ENCODE peak calls at places on chromosomes 3 and 15, in six cellular contexts. U is mesendoderm, V is fibroblast of lung, G is H1, I is H9, T is PC-3. A is an unnamed sample.

GRCh38 chr15:76059320-76060097 is at the start of gene TMEM266:
- DNase-seq in U (peak; percentile 72), V (peak; percentile 26), G (peak; percentile 77), I (peak; percentile 74), T (peak; percentile 55), A (peak; percentile 28)

GRCh38 chr3:157290761-157291160 is 130.8 kb upstream of the CCNL1 start:
- DNase-seq in U (no peak), V (peak; percentile 80), G (no peak), I (no peak), T (peak; percentile 68), A (no peak)

GRCh38 chr3:99013077-99013476 is 111.6 kb upstream of the DCBLD2 start:
- DNase-seq in U (no peak), V (no peak), G (no peak), I (no peak), T (peak; percentile 26), A (no peak)

GRCh38 chr15:86624261-86625036 is 544.8 kb downstream of the AGBL1 start:
- DNase-seq in U (peak; percentile 96), V (peak; percentile 94), G (peak; percentile 58), I (peak; percentile 88), T (peak; percentile 94), A (peak; percentile 79)

GRCh38 chr3:37909067-37909911 is 47.6 kb downstream of the CTDSPL start:
- DNase-seq in U (peak; percentile 54), V (no peak), G (no peak), I (no peak), T (peak; percentile 29), A (no peak)

GRCh38 chr3:72639736-72640135 is 208.5 kb downstream of the SHQ1 start:
- DNase-seq in U (no peak), V (peak; percentile 18), G (no peak), I (no peak), T (peak; percentile 16), A (no peak)

GRCh38 chr3:118536764-118537163 is 497.9 kb downstream of the IGSF11 start:
- DNase-seq in U (no peak), V (no peak), G (no peak), I (no peak), T (peak; percentile 50), A (no peak)

GRCh38 chr3:124767259-124767658 is 37.0 kb downstream of the UMPS start:
- DNase-seq in U (no peak), V (no peak), G (no peak), I (no peak), T (no peak), A (no peak)

GRCh38 chr3:170731281-170731680 is 138.7 kb downstream of the RPL22L1 start:
- DNase-seq in U (peak; percentile 45), V (no peak), G (no peak), I (no peak), T (no peak), A (no peak)

GRCh38 chr3:155377861-155378260 is 84.4 kb upstream of the STRIT1 start:
- DNase-seq in U (no peak), V (no peak), G (no peak), I (no peak), T (no peak), A (no peak)

GRCh38 chr3:36707623-36708409 is 56.5 kb downstream of the DCLK3 start:
- DNase-seq in U (peak; percentile 73), V (peak; percentile 35), G (no peak), I (no peak), T (peak; percentile 54), A (no peak)

GRCh38 chr15:63487076-63487757 is 17.2 kb upstream of the USP3 start:
- DNase-seq in U (peak; percentile 84), V (peak; percentile 56), G (peak; percentile 99), I (peak; percentile 87), T (peak; percentile 79), A (no peak)

GRCh38 chr3:69444980-69445379 is 59.1 kb upstream of the FRMD4B start:
- DNase-seq in U (no peak), V (no peak), G (no peak), I (no peak), T (peak; percentile 29), A (no peak)

GRCh38 chr3:13233487-13234154 is 160.4 kb upstream of the IQSEC1 start:
- DNase-seq in U (no peak), V (no peak), G (no peak), I (no peak), T (no peak), A (no peak)

GRCh38 chr15:20349774-20350498 is 191.7 kb downstream of the GOLGA6L6 start:
- DNase-seq in U (no peak), V (no peak), G (no peak), I (peak; percentile 27), T (no peak), A (no peak)

GRCh38 chr3:137709011-137709601 is 55.0 kb upstream of the SOX14 start:
- DNase-seq in U (peak; percentile 57), V (no peak), G (no peak), I (no peak), T (peak; percentile 25), A (peak; percentile 27)

GRCh38 chr3:62607287-62608029 is 234.1 kb upstream of the FEZF2 start:
- DNase-seq in U (peak; percentile 32), V (peak; percentile 95), G (no peak), I (no peak), T (peak; percentile 63), A (no peak)

GRCh38 chr15:90787881-90788280 is 70.7 kb downstream of the BLM start:
- DNase-seq in U (no peak), V (peak; percentile 64), G (no peak), I (no peak), T (no peak), A (no peak)

GRCh38 chr3:54294214-54294613 is 171.9 kb downstream of the CACNA2D3 start:
- DNase-seq in U (peak; percentile 41), V (no peak), G (no peak), I (peak; percentile 46), T (no peak), A (peak; percentile 38)

GRCh38 chr15:59401810-59402569 is 29.3 kb upstream of the MYO1E start:
- DNase-seq in U (no peak), V (no peak), G (no peak), I (no peak), T (no peak), A (no peak)

DNA sequence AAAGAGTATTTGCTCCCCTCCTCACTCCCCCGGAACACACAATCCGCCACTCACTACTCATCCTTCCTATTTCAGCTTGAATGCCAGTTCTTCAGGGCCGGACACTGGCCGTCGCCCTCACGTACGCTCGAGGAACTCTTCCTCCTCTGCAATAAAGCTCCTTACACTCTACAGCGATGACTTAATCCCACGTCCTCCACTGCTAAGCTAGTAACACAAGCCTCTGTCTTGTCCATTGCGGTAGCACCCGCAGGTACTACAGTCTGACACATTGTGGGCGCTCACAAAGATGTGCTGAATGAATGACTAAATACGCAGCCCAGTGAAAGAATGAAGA is 625 bp upstream of the EPHB3 start:
- DNase-seq in U (no peak), V (no peak), G (no peak), I (no peak), T (peak; percentile 85), A (no peak)
- H3K9ac ChIP-seq in U (peak overlapping the region; percentile 21), V (no peak overlapping the region), G (no peak overlapping the region), I (no peak overlapping the region), T (peak overlapping the region; percentile 38), A (no peak overlapping the region)

GRCh38 chr3:90010341-90010740 is 902.9 kb downstream of the EPHA3 start:
- DNase-seq in U (peak; percentile 79), V (peak; percentile 85), G (no peak), I (no peak), T (peak; percentile 49), A (peak; percentile 13)

GRCh38 chr3:90011136-90011535 is 903.7 kb downstream of the EPHA3 start:
- DNase-seq in U (no peak), V (peak; percentile 19), G (no peak), I (no peak), T (no peak), A (no peak)

GRCh38 chr3:90011996-90012395 is 904.6 kb downstream of the EPHA3 start:
- DNase-seq in U (no peak), V (no peak), G (no peak), I (no peak), T (no peak), A (no peak)

GRCh38 chr3:90007786-90008499 is 900.5 kb downstream of the EPHA3 start:
- DNase-seq in U (no peak), V (no peak), G (no peak), I (no peak), T (no peak), A (no peak)

DNA sequence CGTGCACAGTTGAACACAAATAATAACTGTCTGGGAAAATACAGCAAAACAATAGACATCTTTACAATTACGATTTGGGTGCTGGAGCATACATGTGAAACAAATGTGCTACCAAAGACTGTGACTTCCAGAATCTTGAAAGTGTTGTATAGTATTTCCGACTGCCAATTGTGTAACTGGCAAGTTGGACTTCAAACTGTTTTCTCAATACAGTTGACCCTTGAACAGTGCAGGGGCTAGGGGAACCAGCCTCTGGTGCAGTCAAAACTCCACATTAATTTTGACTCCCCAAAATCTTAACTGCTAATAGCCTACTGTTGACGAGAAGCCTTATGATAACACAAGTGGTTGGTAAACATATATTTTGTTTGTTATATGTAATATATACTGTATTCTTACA is 904.2 kb downstream of the EPHA3 start:
- DNase-seq in U (no peak), V (no peak), G (no peak), I (no peak), T (no peak), A (no peak)
- H3K9ac ChIP-seq in U (no peak overlapping the region), V (no peak overlapping the region), G (no peak overlapping the region), I (no peak overlapping the region), T (no peak overlapping the region), A (no peak overlapping the region)

DNA sequence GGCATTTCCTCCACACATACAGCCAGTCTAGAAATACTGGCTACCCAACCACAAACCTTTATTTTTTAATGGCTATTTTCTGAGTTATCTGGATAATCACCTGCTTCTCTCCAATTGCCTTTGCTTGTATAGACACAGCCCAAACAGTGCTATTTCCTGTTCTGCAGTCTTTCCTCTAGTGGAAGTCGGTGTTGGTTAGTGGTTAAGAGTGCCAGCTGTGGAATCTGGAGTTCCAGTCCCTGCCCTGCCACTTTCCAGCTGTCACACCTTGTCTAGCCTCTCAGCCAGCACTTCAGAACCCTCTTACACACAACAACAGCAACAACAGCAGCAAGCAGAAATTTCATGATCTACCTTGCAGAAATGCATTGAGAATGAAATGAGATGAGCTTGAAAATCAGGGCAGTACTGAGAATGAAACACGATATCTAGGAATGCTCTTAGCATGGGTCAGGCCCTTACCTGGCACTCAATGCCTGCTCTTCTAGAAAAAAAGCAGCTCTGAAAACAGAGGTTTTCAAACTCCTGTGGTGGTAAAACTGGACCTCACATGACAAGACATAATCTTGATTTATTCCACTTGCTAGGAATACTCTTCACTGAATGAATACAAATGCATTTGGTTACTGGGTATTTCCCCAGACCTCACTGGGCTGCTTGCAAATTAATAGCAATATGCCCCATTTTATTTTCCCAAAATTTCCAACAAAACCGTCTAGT is 3.2 kb upstream of the WNT5A start:
- DNase-seq in U (peak; percentile 18), V (no peak), G (no peak), I (no peak), T (peak; percentile 59), A (no peak)
- H3K9ac ChIP-seq in U (peak overlapping the region; percentile 80), V (no peak overlapping the region), G (no peak overlapping the region), I (no peak overlapping the region), T (peak overlapping the region; percentile 1), A (peak overlapping the region; percentile 34)

GRCh38 chr15:81024265-81024875 is 23.6 kb downstream of the TLNRD1 start:
- DNase-seq in U (peak; percentile 19), V (no peak), G (no peak), I (no peak), T (no peak), A (no peak)
- H3K9ac ChIP-seq in U (no peak overlapping the region), V (no peak overlapping the region), G (no peak overlapping the region), I (no peak overlapping the region), T (no peak overlapping the region), A (no peak overlapping the region)

DNA sequence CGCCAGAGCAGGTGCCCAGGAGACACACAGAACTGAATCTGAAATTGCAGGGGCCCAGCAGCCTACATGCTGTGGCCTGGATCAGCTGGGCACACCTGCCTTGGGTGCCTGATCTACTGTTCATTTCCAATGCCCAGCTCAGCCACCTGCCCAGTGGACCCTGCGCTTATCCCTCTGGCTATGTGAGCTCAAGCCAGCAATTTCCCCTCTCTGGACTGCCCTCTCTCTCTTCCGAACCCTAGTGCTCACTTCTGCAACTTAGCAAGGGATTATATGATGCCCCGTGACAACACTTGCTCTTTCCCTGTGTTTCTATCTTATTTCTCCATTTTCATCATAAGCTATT is 276.0 kb downstream of the UACA start:
- DNase-seq in U (no peak), V (no peak), G (no peak), I (no peak), T (no peak), A (no peak)
- H3K9ac ChIP-seq in U (no peak overlapping the region), V (no peak overlapping the region), G (no peak overlapping the region), I (no peak overlapping the region), T (no peak overlapping the region), A (no peak overlapping the region)